ENCODE peak calls at places on chromosomes 6 and 20, in four cellular contexts. Y is OCI-LY7, N is colonic mucosa, H is right lobe of liver. K is an unnamed sample.

GRCh38 chr6:79048611-79049010 is 29.4 kb downstream of the PHIP start:
- DNase-seq in H (no peak), N (no peak), Y (peak), K (no peak)

GRCh38 chr6:68634503-68635411 is at the start of gene ADGRB3:
- DNase-seq in Y (no peak), N (peak), H (peak), K (peak)

GRCh38 chr6:113050010-113050893 is 703.1 kb downstream of the RFPL4B start:
- DNase-seq in H (no peak), N (no peak), Y (no peak), K (no peak)

GRCh38 chr6:136611133-136611532 is 60.9 kb upstream of the MAP7 start:
- DNase-seq in H (no peak), Y (no peak), N (no peak), K (no peak)

GRCh38 chr6:144566868-144567615 is 281.9 kb downstream of the UTRN start:
- DNase-seq in Y (no peak), H (no peak), N (no peak), K (no peak)

GRCh38 chr20:23419995-23420901 is 1.0 kb downstream of the NAPB start:
- DNase-seq in N (peak), Y (peak), H (peak), K (peak)

GRCh38 chr20:58100731-58101356 is 127.6 kb downstream of the ANKRD60 start:
- DNase-seq in N (no peak), Y (no peak), H (no peak), K (no peak)

GRCh38 chr6:157380458-157380778 is 572 bp upstream of the ZDHHC14 start:
- DNase-seq in Y (peak), N (no peak), H (no peak), K (no peak)

GRCh38 chr6:117414770-117415169 is 11.0 kb downstream of the ROS1 start:
- DNase-seq in N (no peak), H (no peak), Y (no peak), K (no peak)

GRCh38 chr6:166313255-166314070 is 5.3 kb upstream of the PRR18 start:
- DNase-seq in N (peak), H (no peak), Y (peak), K (peak)

GRCh38 chr20:13348301-13349239 is 127.5 kb downstream of the ISM1 start:
- DNase-seq in H (no peak), N (no peak), Y (no peak), K (no peak)

GRCh38 chr6:40194771-40195170 is 260.5 kb upstream of the MOCS1 start:
- DNase-seq in H (no peak), N (no peak), Y (no peak), K (no peak)

GRCh38 chr20:52103469-52103910 is 88.1 kb downstream of the ZFP64 start:
- DNase-seq in Y (no peak), H (no peak), N (no peak), K (no peak)

GRCh38 chr6:170107606-170108222 is 183.2 kb downstream of the DLL1 start:
- DNase-seq in N (no peak), H (peak), Y (no peak), K (no peak)

GRCh38 chr20:43666376-43667328 is at the start of gene MYBL2:
- DNase-seq in H (peak), N (peak), Y (peak), K (peak)

GRCh38 chr20:47785321-47785899 is at the start of gene SULF2:
- DNase-seq in N (peak), Y (no peak), H (peak), K (no peak)

GRCh38 chr6:13253272-13253671 is 75.1 kb downstream of the TBC1D7 start:
- DNase-seq in Y (no peak), N (no peak), H (no peak), K (no peak)

GRCh38 chr6:154815938-154816820 is 83.0 kb downstream of the SCAF8 start:
- DNase-seq in Y (no peak), N (no peak), H (no peak), K (no peak)

GRCh38 chr6:156883497-156884252 is 106.5 kb downstream of the ARID1B start:
- DNase-seq in H (no peak), N (peak), Y (peak), K (peak)

GRCh38 chr6:73088138-73088813 is 137.0 kb downstream of the KHDC1L start:
- DNase-seq in N (no peak), Y (no peak), H (no peak), K (no peak)

GRCh38 chr6:70312165-70312564 is 9.3 kb upstream of the COL9A1 start:
- DNase-seq in N (no peak), H (no peak), Y (no peak), K (no peak)

GRCh38 chr20:60512436-60512835 is 554.2 kb downstream of the CDH26 start:
- DNase-seq in N (no peak), Y (no peak), H (no peak), K (no peak)

GRCh38 chr6:123925360-123925759 is 121.7 kb downstream of the NKAIN2 start:
- DNase-seq in N (no peak), H (no peak), Y (no peak), K (no peak)

GRCh38 chr6:124974770-124975377 is 12.6 kb downstream of the RNF217 start:
- DNase-seq in N (peak), Y (no peak), H (no peak), K (no peak)

GRCh38 chr20:45963059-45964011 is 8.7 kb downstream of the ZNF335 start:
- DNase-seq in N (no peak), Y (peak), H (peak), K (no peak)

GRCh38 chr6:155706341-155706740 is 250.7 kb upstream of the NOX3 start:
- DNase-seq in H (no peak), N (no peak), Y (no peak), K (no peak)

GRCh38 chr20:60718743-60719142 is 533.3 kb upstream of the CDH4 start:
- DNase-seq in Y (no peak), N (no peak), H (no peak), K (no peak)

GRCh38 chr6:83403191-83403590 is 27.7 kb downstream of the ME1 start:
- DNase-seq in H (no peak), N (no peak), Y (no peak), K (no peak)

GRCh38 chr6:89411269-89412070 is 603 bp downstream of the RRAGD start:
- DNase-seq in N (peak), Y (peak), H (peak), K (peak)

GRCh38 chr20:45456632-45457031 is 12.9 kb upstream of the WFDC2 start:
- DNase-seq in H (no peak), Y (peak), N (peak), K (no peak)

GRCh38 chr6:41536884-41537347 is 9.3 kb upstream of the FOXP4 start:
- DNase-seq in Y (no peak), N (peak), H (peak), K (peak)

GRCh38 chr6:28953039-28953872 is 29.5 kb upstream of the TRIM27 start:
- DNase-seq in H (no peak), Y (peak), N (peak), K (no peak)

GRCh38 chr6:121826156-121826810 is 390.8 kb downstream of the GJA1 start:
- DNase-seq in N (no peak), H (no peak), Y (no peak), K (no peak)

GRCh38 chr6:168525926-168526630 is 85.1 kb downstream of the SMOC2 start:
- DNase-seq in N (no peak), Y (no peak), H (no peak), K (peak)

GRCh38 chr6:12017263-12017662 is 5.2 kb downstream of the HIVEP1 start:
- DNase-seq in H (no peak), N (peak), Y (no peak), K (no peak)

GRCh38 chr6:108896111-108896661 is 48.0 kb downstream of the ARMC2 start:
- DNase-seq in Y (no peak), N (no peak), H (no peak), K (no peak)

GRCh38 chr20:22536141-22536828 is 48.1 kb downstream of the FOXA2 start:
- DNase-seq in N (no peak), Y (no peak), H (no peak), K (no peak)

GRCh38 chr20:20318318-20319161 is 49.4 kb upstream of the INSM1 start:
- DNase-seq in H (no peak), Y (no peak), N (no peak), K (no peak)
- H3K27ac ChIP-seq in H (no peak), Y (no peak), N (no peak), K (no peak)

GRCh38 chr20:32111287-32111686 is 1.8 kb downstream of the TM9SF4 start:
- DNase-seq in H (no peak), Y (no peak), N (peak), K (no peak)

GRCh38 chr20:32110727-32111126 is 1.2 kb downstream of the TM9SF4 start:
- DNase-seq in H (peak), N (no peak), Y (no peak), K (no peak)

GRCh38 chr20:32110173-32110704 is 725 bp downstream of the TM9SF4 start:
- DNase-seq in N (peak), Y (no peak), H (no peak), K (no peak)

GRCh38 chr20:32108814-32109391 is 611 bp upstream of the TM9SF4 start:
- DNase-seq in Y (no peak), H (peak), N (no peak), K (no peak)

GRCh38 chr20:32109392-32110172 is at the start of gene TM9SF4:
- DNase-seq in Y (peak), N (peak), H (peak), K (peak)
- TF ChIP-seq CTCF in Y (no peak), N (no peak), H (no peak), K (no peak)

DNA sequence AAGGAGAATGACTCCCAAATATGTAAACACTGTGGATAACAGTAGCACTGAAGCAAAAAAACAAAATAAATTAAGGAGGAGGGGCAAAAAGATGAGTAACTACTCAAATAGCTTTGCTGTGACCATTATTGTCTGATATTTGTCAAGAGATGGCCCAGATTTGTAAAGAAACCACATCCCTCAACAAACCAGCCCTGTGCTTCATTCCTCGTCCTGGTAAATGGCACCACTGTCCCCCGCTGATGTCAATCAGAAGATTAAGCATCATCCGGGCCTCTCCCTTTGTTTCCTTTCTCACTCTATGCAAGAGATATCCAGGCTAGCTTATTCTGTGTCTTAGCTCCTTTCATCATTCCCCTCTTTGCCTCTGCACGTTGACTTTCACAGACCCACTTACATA is 259.0 kb downstream of the SYNE1 start:
- DNase-seq in H (no peak), Y (no peak), N (no peak), K (no peak)
- H3K27ac ChIP-seq in H (no peak), Y (no peak), N (peak), K (no peak)

GRCh38 chr6:132128424-132128823 is 177.3 kb upstream of the CCN2 start:
- DNase-seq in N (no peak), Y (no peak), H (no peak), K (no peak)

GRCh38 chr6:132122871-132123270 is 171.7 kb upstream of the CCN2 start:
- DNase-seq in N (no peak), H (no peak), Y (no peak), K (no peak)

GRCh38 chr6:132130530-132131298 is 179.5 kb upstream of the CCN2 start:
- DNase-seq in Y (no peak), N (no peak), H (no peak), K (no peak)

GRCh38 chr6:132122176-132122575 is 171.0 kb upstream of the CCN2 start:
- DNase-seq in Y (no peak), H (no peak), N (no peak), K (no peak)

DNA sequence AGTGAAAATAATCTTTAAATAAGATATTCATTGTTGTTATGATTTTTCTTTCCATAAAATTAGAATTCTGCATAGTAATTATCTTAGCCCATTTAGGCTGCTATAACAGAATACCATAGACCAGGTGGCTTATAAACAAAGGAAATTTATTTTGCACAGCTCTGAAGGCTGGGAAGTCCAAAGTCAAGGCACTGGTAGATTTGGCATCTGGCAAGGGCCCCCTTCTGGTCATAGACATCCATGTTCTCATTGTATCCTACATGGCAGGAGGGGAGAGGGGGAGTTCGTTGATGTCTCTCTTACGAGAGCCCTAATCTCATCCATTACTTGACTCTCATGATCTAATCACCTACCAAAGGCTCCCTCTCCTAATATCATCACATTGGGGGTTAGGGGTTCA is 175.0 kb upstream of the CCN2 start:
- DNase-seq in Y (no peak), H (no peak), N (no peak), K (no peak)
- TF ChIP-seq CTCF in Y (peak), H (no peak), N (no peak), K (no peak)

DNA sequence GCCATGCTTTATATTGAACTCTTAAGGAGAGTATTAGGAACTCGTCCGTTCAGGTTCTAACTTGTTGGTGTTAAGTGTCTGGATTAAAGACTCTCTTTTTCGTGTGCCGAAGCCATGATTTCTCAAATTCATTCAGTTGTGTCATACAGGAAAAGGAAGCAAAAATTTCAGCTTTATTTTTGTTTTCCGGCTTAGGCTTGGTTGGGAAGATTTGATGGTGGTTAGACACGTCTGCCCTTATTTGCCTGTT is 885 bp downstream of the DNAJC5 start:
- DNase-seq in H (no peak), N (no peak), Y (peak), K (no peak)
- H3K27ac ChIP-seq in H (peak), N (peak), Y (peak), K (peak)

GRCh38 chr6:27251672-27252251 is 4.3 kb downstream of the PRSS16 start:
- DNase-seq in N (peak), H (no peak), Y (peak), K (peak)
- TF ChIP-seq CTCF in N (peak), H (no peak), Y (peak), K (peak)

DNA sequence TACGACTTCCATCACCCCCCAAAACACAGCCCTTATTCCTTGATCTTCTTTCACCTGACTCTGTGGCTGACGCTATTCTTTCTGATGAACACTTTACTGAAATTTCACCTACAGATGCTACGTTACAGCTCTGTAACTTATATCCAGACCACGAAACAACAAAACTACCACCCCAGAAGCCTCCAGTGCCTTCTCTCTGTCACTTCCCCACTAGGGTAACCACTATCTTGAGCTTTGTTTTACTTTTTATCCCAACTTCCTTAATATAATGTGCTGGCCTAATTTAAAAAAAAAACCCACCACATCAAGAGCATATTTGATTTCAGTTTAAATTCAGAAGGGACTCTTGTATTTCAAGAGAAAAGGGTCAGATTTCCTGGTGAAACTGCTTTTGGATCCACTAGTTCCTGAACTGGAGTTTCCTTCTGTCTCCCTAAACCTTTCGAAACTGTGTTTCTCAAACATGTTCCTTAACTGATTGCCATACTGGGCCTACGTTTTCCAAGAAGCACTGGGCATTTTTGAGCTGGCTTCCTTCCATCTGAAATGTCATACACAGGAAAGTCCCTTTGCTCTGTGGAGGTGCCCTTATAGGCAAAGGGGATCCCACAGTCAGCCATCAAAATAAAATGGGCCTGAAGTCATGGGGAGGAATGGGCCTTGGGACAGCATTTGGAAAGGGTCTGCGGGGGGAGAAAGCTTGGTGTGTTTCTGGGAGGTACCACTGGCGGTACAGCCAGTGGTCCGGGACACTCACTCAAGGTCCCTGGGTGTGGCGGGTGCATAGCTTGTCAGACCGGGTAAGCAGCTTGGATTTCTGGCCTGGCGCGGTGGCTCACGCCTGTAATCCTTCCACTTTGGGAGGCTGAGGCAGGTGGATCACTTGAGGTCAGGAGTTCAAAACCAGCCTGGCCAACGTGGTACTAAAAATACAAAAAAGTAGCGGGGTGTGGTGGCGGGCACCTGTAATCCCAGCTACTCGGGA is 25.8 kb upstream of the RTF2 start:
- DNase-seq in H (no peak), Y (no peak), N (no peak), K (no peak)
- H3K27ac ChIP-seq in H (no peak), Y (no peak), N (no peak), K (no peak)

DNA sequence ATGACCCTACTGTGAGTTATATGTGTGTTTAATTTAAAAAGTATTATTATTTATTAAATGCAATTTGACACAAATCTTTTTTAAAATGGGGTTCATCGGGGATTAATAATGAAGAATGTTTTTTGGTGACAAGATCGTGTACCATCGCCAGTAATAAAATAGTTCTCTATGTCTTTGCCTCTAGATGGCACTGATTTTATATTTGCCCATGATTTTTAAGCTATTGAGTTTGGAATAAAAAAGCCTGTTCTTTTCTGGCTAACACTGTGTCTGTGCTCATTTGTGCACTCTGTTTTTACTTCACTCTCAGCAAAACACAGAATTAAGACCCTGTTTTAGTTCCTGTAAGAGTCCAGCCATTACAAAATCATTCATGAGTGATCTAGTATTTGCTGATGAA is 127.0 kb downstream of the FARS2 start:
- DNase-seq in N (no peak), Y (no peak), H (no peak), K (no peak)
- TF ChIP-seq CTCF in N (no peak), Y (no peak), H (no peak), K (no peak)